ENCODE peak calls at places on chromosomes 13 and 19, in six cellular contexts. Q is fibroblast of lung, E is PC-3, I is hepatocyte, S is astrocyte, B is K562. O is an unnamed sample.

GRCh38 chr13:46386996-46387851 is at the start of gene RUBCNL:
- DNase-seq in B (peak), Q (peak), S (no peak), I (peak), E (peak), O (peak)

GRCh38 chr13:39946769-39947168 is 291.3 kb downstream of the COG6 start:
- DNase-seq in I (no peak), Q (no peak), B (no peak), E (no peak), S (no peak), O (no peak)

GRCh38 chr13:33392794-33393371 is 107.3 kb upstream of the STARD13 start:
- DNase-seq in E (no peak), S (no peak), B (no peak), Q (no peak), I (no peak), O (no peak)

GRCh38 chr13:39565036-39565949 is 37.7 kb downstream of the LHFPL6 start:
- DNase-seq in Q (peak), B (no peak), E (peak), S (peak), I (peak), O (peak)

GRCh38 chr19:15525291-15525690 is 17.0 kb downstream of the CYP4F22 start:
- DNase-seq in S (no peak), Q (no peak), E (no peak), B (no peak), I (no peak), O (no peak)

GRCh38 chr19:3907626-3908265 is 25.1 kb upstream of the NMRK2 start:
- DNase-seq in I (no peak), Q (no peak), E (no peak), B (no peak), S (no peak), O (no peak)

GRCh38 chr13:59679239-59679638 is 484.5 kb downstream of the DIAPH3 start:
- DNase-seq in I (no peak), E (no peak), Q (no peak), B (no peak), S (no peak), O (no peak)

GRCh38 chr13:40149611-40150283 is 494.3 kb downstream of the COG6 start:
- DNase-seq in Q (peak), B (no peak), I (peak), S (peak), E (peak), O (no peak)

GRCh38 chr13:30844548-30845296 is 61.3 kb upstream of the MEDAG start:
- DNase-seq in B (no peak), S (no peak), I (no peak), Q (peak), E (no peak), O (no peak)

GRCh38 chr13:25489238-25489637 is 117.5 kb downstream of the ATP8A2 start:
- DNase-seq in E (no peak), B (no peak), I (no peak), S (no peak), Q (no peak), O (no peak)

GRCh38 chr13:22903925-22904324 is 276.9 kb upstream of the SGCG start:
- DNase-seq in E (no peak), S (no peak), Q (no peak), I (no peak), B (no peak), O (no peak)

GRCh38 chr13:43156916-43157315 is 133.5 kb downstream of the DNAJC15 start:
- DNase-seq in I (no peak), E (no peak), S (peak), Q (no peak), B (no peak), O (no peak)

GRCh38 chr13:43686557-43686956 is 100.2 kb downstream of the ENOX1 start:
- DNase-seq in S (peak), Q (peak), I (peak), E (peak), B (no peak), O (no peak)

GRCh38 chr19:21321996-21322395 is 7.2 kb downstream of the ZNF708 start:
- DNase-seq in E (no peak), Q (no peak), S (peak), B (no peak), I (no peak), O (no peak)

GRCh38 chr19:34321735-34322134 is 43.3 kb upstream of the GPI start:
- DNase-seq in B (no peak), Q (no peak), S (no peak), E (no peak), I (no peak), O (no peak)

GRCh38 chr13:106499905-106500304 is 35.6 kb downstream of the EFNB2 start:
- DNase-seq in B (no peak), S (peak), E (no peak), Q (no peak), I (no peak), O (no peak)

GRCh38 chr19:49502866-49503581 is 6.8 kb downstream of the RPS11 start:
- DNase-seq in I (peak), E (peak), Q (peak), S (peak), B (peak), O (no peak)

GRCh38 chr13:47175172-47175806 is 278.4 kb upstream of the HTR2A start:
- DNase-seq in E (peak), Q (peak), I (no peak), S (peak), B (no peak), O (peak)

GRCh38 chr13:35953537-35954206 is 177.5 kb downstream of the DCLK1 start:
- DNase-seq in Q (peak), E (peak), B (peak), I (peak), S (peak), O (no peak)

GRCh38 chr13:55359067-55359466 is 1781.7 kb upstream of the PRR20A start:
- DNase-seq in B (no peak), I (no peak), Q (no peak), S (no peak), E (no peak), O (no peak)
- TF ChIP-seq CTCF in B (no peak), I (no peak), Q (no peak), S (no peak), E (no peak), O (no peak)

GRCh38 chr13:20197361-20197834 is 4.7 kb upstream of the GJB2 start:
- DNase-seq in Q (peak), S (peak), E (peak), B (peak), I (peak), O (no peak)

GRCh38 chr13:20193924-20194631 is 1.3 kb upstream of the GJB2 start:
- DNase-seq in I (no peak), B (no peak), Q (no peak), E (no peak), S (no peak), O (no peak)

GRCh38 chr13:20198781-20199180 is 6.0 kb upstream of the GJB2 start:
- DNase-seq in I (no peak), B (no peak), E (peak), Q (no peak), S (peak), O (no peak)

GRCh38 chr13:20193142-20193923 is 595 bp upstream of the GJB2 start:
- DNase-seq in I (no peak), E (peak), B (no peak), S (no peak), Q (no peak), O (no peak)

DNA sequence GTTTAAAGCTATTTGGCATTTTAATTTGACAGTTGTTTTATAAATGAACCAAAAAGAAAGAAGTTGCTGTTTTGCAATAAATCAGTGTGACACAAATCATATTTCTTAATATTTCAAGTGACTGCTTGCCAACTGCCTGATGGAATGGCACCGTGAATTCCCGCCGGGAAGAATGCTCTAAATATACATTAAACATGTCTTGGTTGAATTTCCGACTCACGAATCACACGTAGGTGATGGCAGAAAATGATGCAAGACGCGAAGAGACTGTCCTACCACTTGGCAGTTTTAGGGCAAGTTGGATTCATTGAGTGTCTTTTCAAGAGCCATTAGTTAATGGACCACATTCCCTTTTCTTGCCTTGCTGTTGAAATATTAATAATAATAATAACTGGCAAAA is 3.1 kb upstream of the GJB2 start:
- DNase-seq in E (peak), I (no peak), Q (no peak), S (no peak), B (no peak), O (no peak)
- TF ChIP-seq EZH2 in E (no peak), I (no peak), Q (no peak), S (no peak), B (no peak), O (no peak)

DNA sequence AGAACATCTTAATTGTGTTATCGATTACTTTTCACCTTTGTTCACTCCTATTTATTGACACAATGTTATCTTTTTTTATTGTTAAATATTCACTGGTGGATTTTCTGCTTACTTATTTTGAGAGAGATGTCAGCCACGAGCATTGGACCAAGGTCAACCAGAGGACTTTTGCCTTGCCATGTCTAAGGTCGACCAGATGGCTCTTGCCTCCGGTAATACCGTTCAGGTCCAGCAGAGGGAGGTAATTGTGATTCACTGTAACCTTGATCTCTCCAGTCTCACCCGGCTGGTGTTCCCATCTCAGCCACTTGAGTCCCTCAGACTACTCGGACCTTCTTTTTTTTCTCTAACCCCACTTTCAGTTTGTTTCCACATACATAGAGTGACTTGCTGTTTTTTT is 1438.1 kb downstream of the UQCRFS1 start:
- DNase-seq in Q (no peak), I (no peak), E (peak), B (peak), S (no peak), O (no peak)
- TF ChIP-seq CTCF in Q (peak), I (no peak), E (peak), B (peak), S (peak), O (peak)

GRCh38 chr19:8577741-8578140 is 499 bp upstream of the MYO1F start:
- DNase-seq in E (no peak), Q (no peak), I (no peak), S (no peak), B (no peak), O (no peak)

GRCh38 chr19:8577247-8577646 is at the start of gene MYO1F:
- DNase-seq in E (no peak), S (no peak), Q (no peak), B (peak), I (no peak), O (no peak)

GRCh38 chr19:8576273-8576993 is 809 bp downstream of the MYO1F start:
- DNase-seq in E (peak), Q (no peak), S (no peak), I (no peak), B (no peak), O (no peak)

GRCh38 chr19:8580710-8581281 is 3.6 kb upstream of the MYO1F start:
- DNase-seq in B (peak), E (peak), Q (peak), S (peak), I (peak), O (no peak)

GRCh38 chr19:8578642-8579265 is 1.5 kb upstream of the MYO1F start:
- DNase-seq in S (no peak), Q (peak), I (peak), B (peak), E (peak), O (no peak)
- TF ChIP-seq EZH2 in S (no peak), Q (no peak), I (no peak), B (no peak), E (no peak), O (no peak)

GRCh38 chr13:32023698-32024097 is 7.9 kb upstream of the FRY start:
- DNase-seq in Q (peak), I (no peak), B (no peak), S (no peak), E (peak), O (no peak)
- TF ChIP-seq CTCF in Q (no peak), I (peak), B (no peak), S (no peak), E (peak), O (no peak)

DNA sequence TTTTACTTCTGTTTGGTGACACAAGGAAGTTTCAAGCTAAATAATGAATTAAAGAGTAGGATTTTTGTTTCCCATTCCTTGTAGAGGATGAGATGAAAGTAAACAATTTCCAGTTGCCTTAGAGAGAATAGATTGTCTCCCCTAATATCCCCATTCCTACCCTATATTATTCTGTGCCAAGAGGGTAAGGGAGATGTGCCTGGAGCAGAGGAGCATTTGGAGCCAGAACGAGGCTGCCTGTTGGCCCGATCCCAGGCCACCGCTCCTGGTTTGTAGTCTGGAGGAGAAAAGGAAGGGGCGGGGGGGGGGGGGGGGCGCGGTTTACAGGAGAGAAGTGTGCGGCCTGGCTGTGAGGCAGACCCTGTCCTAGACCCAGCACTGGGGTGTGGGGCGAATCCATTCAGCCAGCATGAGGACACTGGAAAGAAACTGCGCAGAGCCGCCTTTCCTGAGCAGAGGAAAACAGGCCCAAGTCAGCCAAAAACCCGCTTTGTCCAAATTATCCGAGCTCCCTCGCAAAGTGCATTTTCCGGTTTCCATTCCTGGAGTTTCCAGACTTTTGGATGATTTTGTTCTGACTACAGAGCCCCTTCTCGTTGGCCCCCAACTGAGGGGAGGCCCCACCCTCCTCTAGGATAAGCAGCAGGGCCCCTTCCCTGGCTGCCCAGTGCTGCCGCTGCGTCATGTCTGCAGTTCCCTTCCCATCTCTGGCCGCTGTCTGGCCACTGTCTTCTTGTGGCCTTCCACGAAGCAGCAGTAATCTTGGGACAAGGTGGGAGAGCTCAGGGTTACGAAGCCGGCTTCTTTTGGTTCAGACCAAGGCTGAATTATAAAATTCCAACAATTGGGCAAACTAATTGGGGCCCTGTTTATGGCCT is 23.0 kb downstream of the NFIX start:
- DNase-seq in B (peak), I (no peak), E (peak), S (peak), Q (peak), O (no peak)
- TF ChIP-seq EZH2 in B (no peak), I (no peak), E (no peak), S (no peak), Q (no peak), O (no peak)

O was measured in keratinocyte.